ENCODE peak calls at places on chromosomes 3 and 15, in six cellular contexts. F, D, S, R, C and E are unnamed samples.

GRCh38 chr3:107981471-107982111 is 109.2 kb downstream of the CD47 start:
- DNase-seq in F (no peak), C (peak; percentile 47), R (peak; percentile 82), S (no peak), D (peak; percentile 36), E (no peak)

GRCh38 chr3:179038216-179038898 is 33.3 kb downstream of the ZMAT3 start:
- DNase-seq in F (no peak), D (no peak), R (no peak), C (no peak), S (no peak), E (no peak)

GRCh38 chr15:71691322-71691699 is 119.0 kb upstream of the NR2E3 start:
- DNase-seq in S (no peak), D (no peak), C (no peak), F (no peak), R (peak; percentile 50), E (no peak)

GRCh38 chr3:112730210-112730609 is 89.3 kb upstream of the CCDC80 start:
- DNase-seq in C (no peak), R (no peak), S (no peak), F (no peak), D (no peak), E (no peak)

GRCh38 chr3:173819368-173819767 is 421.8 kb downstream of the NLGN1 start:
- DNase-seq in F (no peak), S (no peak), C (no peak), D (no peak), R (no peak), E (no peak)

GRCh38 chr15:85411992-85412538 is 31.7 kb downstream of the AKAP13 start:
- DNase-seq in F (no peak), S (no peak), R (no peak), C (no peak), D (no peak), E (no peak)

GRCh38 chr3:177977381-177978158 is 558.7 kb upstream of the KCNMB2 start:
- DNase-seq in F (peak; percentile 82), D (no peak), R (no peak), C (peak; percentile 81), S (no peak), E (no peak)

GRCh38 chr3:59334585-59334984 is 284.8 kb upstream of the CFAP20DC start:
- DNase-seq in F (no peak), D (no peak), S (no peak), R (no peak), C (peak; percentile 39), E (no peak)

GRCh38 chr3:123651449-123652345 is 66.8 kb upstream of the HACD2 start:
- DNase-seq in D (no peak), C (peak; percentile 18), S (no peak), F (no peak), R (peak; percentile 59), E (no peak)

GRCh38 chr3:37852097-37852496 is 9.6 kb upstream of the CTDSPL start:
- DNase-seq in F (no peak), D (no peak), C (peak; percentile 29), R (no peak), S (no peak), E (no peak)

GRCh38 chr15:45522931-45523331 is 376 bp upstream of the SLC30A4 start:
- DNase-seq in D (no peak), R (no peak), C (no peak), F (no peak), S (peak; percentile 77), E (no peak)

GRCh38 chr3:58657571-58658141 is 8.9 kb downstream of the FAM3D start:
- DNase-seq in R (no peak), D (no peak), S (no peak), F (no peak), C (no peak), E (no peak)

GRCh38 chr15:39426552-39427532 is 154.0 kb upstream of the THBS1 start:
- DNase-seq in R (peak; percentile 80), S (no peak), F (peak; percentile 54), C (peak; percentile 96), D (peak; percentile 28), E (peak; percentile 54)

GRCh38 chr15:94683912-94684311 is 452.6 kb downstream of the MCTP2 start:
- DNase-seq in F (no peak), S (no peak), R (no peak), C (no peak), D (no peak), E (no peak)

GRCh38 chr3:151971814-151972579 is 98.6 kb downstream of the SUCNR1 start:
- DNase-seq in D (no peak), S (no peak), R (no peak), C (no peak), F (no peak), E (no peak)

GRCh38 chr3:171189394-171189793 is 162.9 kb upstream of the SLC2A2 start:
- DNase-seq in C (no peak), S (no peak), D (no peak), F (no peak), R (no peak), E (no peak)

GRCh38 chr3:118641608-118642007 is 393.0 kb downstream of the IGSF11 start:
- DNase-seq in D (no peak), F (no peak), R (no peak), S (no peak), C (no peak), E (no peak)

GRCh38 chr3:193903257-193903807 is 232.6 kb upstream of the HES1 start:
- DNase-seq in D (no peak), R (no peak), C (no peak), F (no peak), S (no peak), E (no peak)

GRCh38 chr3:193903976-193904375 is 232.0 kb upstream of the HES1 start:
- DNase-seq in R (no peak), S (no peak), D (no peak), C (no peak), F (no peak), E (no peak)

GRCh38 chr3:193901007-193901406 is 234.9 kb upstream of the HES1 start:
- DNase-seq in C (no peak), S (no peak), R (no peak), D (no peak), F (no peak), E (no peak)

GRCh38 chr3:193905541-193905940 is 230.4 kb upstream of the HES1 start:
- DNase-seq in S (no peak), D (no peak), C (no peak), R (peak; percentile 65), F (no peak), E (no peak)

DNA sequence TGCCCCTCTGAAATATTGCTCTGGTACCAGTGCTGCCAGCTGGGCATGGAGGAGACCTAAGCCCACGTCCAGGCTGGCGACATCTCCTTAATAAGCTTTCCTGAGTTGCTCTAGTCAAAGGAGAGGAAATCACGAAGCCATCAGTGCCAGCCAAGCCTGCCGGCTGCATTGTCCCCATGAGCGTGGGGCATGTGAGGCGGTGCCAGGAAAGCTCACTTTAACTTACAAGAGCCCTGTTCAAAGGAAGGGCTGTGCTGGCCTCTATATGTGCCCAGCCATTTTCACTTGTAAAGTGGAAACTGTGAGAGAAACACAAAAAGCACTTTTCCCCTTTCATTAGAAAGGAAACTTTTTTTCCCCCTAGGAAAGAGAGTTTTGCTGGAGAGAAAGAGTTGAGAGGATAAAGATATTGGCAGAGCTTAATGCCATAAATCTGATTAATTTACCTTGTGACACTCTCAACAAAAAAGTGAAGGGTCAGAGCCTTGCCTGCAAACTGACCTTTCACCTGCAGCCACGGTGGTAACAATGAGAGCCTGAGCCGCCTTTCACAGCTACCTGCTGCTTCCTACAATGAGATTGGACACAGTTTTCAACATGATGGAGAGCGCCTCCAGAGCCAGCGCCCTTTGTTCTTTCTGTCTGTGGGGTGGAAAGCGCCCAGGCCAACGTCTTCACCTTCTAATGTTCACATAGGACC is 233.2 kb upstream of the HES1 start:
- DNase-seq in R (no peak), C (no peak), D (no peak), F (no peak), S (no peak), E (no peak)
- H3K4me3 ChIP-seq in R (no peak overlapping the region), C (no peak overlapping the region), D (no peak overlapping the region), F (no peak overlapping the region), S (no peak overlapping the region), E (no peak overlapping the region)

GRCh38 chr3:196739671-196740475 is at the start of gene PAK2:
- DNase-seq in S (peak; percentile 93), D (peak; percentile 95), C (peak; percentile 93), R (peak; percentile 97), F (no peak), E (peak; percentile 88)

GRCh38 chr3:196737655-196738054 is 2.0 kb upstream of the PAK2 start:
- DNase-seq in C (no peak), S (no peak), D (no peak), F (no peak), R (no peak), E (no peak)

GRCh38 chr3:196735751-196736150 is 3.9 kb upstream of the PAK2 start:
- DNase-seq in S (no peak), C (peak; percentile 54), R (no peak), D (no peak), F (no peak), E (no peak)

GRCh38 chr3:196740476-196741400 is 1.1 kb downstream of the PAK2 start:
- DNase-seq in C (peak; percentile 66), F (no peak), R (peak; percentile 59), D (no peak), S (no peak), E (peak; percentile 43)

DNA sequence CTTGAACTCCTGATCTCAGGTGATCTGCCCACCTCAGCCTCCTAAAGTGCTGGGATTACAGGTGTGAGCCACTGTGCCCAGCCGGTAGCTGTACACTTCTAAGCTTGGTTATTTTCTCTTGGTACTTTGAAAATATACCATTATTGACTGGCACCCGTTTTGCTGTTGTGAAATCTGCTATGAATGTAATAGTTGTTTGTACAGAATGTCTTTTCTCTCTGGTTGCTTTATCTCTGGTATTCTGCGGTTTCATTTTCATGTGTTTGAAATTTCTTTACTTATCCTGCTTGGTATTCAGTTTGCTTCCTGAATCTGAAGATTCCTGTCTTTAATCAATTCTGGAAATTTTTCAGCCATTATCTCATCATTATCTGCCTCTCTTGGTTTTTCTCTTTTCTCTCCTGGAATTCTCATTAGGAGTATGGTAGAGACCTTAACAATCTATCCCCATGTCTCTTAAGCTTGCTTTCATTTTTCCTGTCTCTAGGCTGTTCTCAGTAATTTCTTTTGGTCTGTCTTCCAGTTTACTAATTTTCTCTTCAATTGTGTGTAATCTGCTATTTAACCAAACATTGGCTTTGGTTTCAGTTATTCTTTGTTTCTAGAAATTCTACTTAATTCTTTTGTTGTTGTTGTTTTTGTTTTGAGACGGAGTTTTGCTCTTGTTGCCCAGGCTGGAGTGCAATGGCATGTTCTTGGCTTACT is 2.8 kb upstream of the PAK2 start:
- DNase-seq in S (no peak), F (no peak), R (no peak), D (no peak), C (peak; percentile 78), E (no peak)
- H3K4me3 ChIP-seq in S (no peak overlapping the region), F (no peak overlapping the region), R (no peak overlapping the region), D (no peak overlapping the region), C (no peak overlapping the region), E (no peak overlapping the region)

GRCh38 chr3:184339016-184339415 is 1.6 kb downstream of the FAM131A start:
- DNase-seq in D (no peak), R (no peak), F (no peak), C (no peak), S (no peak), E (no peak)
- H3K4me3 ChIP-seq in D (peak overlapping the region; percentile 22), R (peak overlapping the region; percentile 29), F (peak overlapping the region; percentile 9), C (no peak overlapping the region), S (peak overlapping the region; percentile 89), E (no peak overlapping the region)

DNA sequence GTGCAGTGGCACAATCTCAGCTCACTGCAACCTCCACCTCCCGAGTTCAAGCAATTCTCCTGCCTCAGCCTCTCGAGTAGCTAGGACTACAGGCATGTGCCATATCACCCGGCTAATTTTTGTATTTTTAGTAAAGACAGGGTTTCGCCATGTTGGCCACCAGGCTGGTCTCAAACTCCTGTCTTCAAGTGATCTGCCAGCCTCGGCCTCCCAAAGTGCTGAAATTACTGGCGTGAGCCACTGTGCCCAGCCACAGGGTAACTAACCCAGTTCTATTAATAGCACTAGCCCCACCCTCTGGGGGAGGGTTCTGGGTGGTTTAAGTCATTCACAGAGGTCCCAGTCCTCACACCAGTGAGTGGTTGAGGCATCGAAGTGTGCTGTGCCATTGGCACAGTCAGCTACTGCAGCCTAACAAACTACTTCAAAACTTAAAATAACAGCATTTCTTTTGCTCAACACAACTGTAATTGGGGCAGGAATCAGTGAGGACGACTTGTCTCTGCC is 44.0 kb downstream of the RHCG start:
- DNase-seq in C (no peak), D (no peak), F (no peak), S (no peak), R (no peak), E (no peak)
- H3K4me3 ChIP-seq in C (no peak overlapping the region), D (no peak overlapping the region), F (no peak overlapping the region), S (no peak overlapping the region), R (no peak overlapping the region), E (no peak overlapping the region)